ENCODE peak calls at places on chromosomes 2 and 18, in five cellular contexts. A is CD4-positive, alpha-beta T cell; F is NCI-H748 treated with DMSO at 0.1 percent for 48 hours; K is stimulated activated CD4-positive, alpha-beta T cell treated with anti-CD3 and anti-CD28 coated beads, Interleukin-15, amount 100 ng/mL, for 48 hours; H is CD8-positive, alpha-beta memory T cell. D is an unnamed sample.

GRCh38 chr2:8514748-8515389 is 167.0 kb upstream of the ID2 start:
- DNase-seq in A (no peak), F (no peak), H (no peak), K (peak; percentile 52), D (peak; percentile 71)

GRCh38 chr2:41879367-41879871 is 168.4 kb upstream of the PKDCC start:
- DNase-seq in A (no peak), F (peak; percentile 28), H (no peak), K (no peak), D (no peak)

GRCh38 chr2:86621290-86621943 is 2.2 kb downstream of the RNF103 start:
- DNase-seq in H (no peak), K (no peak), F (no peak), A (no peak), D (peak; percentile 25)

GRCh38 chr2:96537734-96538486 is 1.4 kb downstream of the ARID5A start:
- DNase-seq in A (peak; percentile 70), H (peak; percentile 75), K (no peak), F (no peak), D (peak; percentile 19)

GRCh38 chr2:162022290-162022945 is 51.6 kb downstream of the DPP4 start:
- DNase-seq in A (no peak), F (no peak), H (no peak), K (no peak), D (no peak)

GRCh38 chr2:120750488-120751210 is 15.0 kb downstream of the GLI2 start:
- DNase-seq in F (no peak), K (no peak), A (no peak), H (no peak), D (no peak)

GRCh38 chr18:9711361-9712129 is 3.4 kb downstream of the RAB31 start:
- DNase-seq in H (no peak), F (no peak), K (no peak), A (no peak), D (no peak)

GRCh38 chr2:26631815-26632214 is 9.4 kb downstream of the CIB4 start:
- DNase-seq in H (no peak), A (no peak), K (no peak), F (no peak), D (no peak)

GRCh38 chr18:13216732-13217465 is 1.7 kb upstream of the LDLRAD4 start:
- DNase-seq in F (no peak), A (peak; percentile 59), H (peak; percentile 21), K (peak; percentile 41), D (peak; percentile 32)

GRCh38 chr2:21633015-21633414 is 509.2 kb downstream of the TDRD15 start:
- DNase-seq in F (no peak), A (no peak), H (no peak), K (no peak), D (no peak)

GRCh38 chr2:37348155-37348554 is 3.7 kb downstream of the QPCT start:
- DNase-seq in K (no peak), A (no peak), H (no peak), F (no peak), D (no peak)

GRCh38 chr2:83826601-83827000 is 632.5 kb downstream of the SUCLG1 start:
- DNase-seq in F (no peak), A (no peak), H (no peak), K (no peak), D (no peak)

GRCh38 chr18:79484661-79485621 is 89.2 kb downstream of the NFATC1 start:
- DNase-seq in F (no peak), K (no peak), A (no peak), H (no peak), D (no peak)

GRCh38 chr2:233416706-233417105 is 62.4 kb downstream of the DGKD start:
- DNase-seq in A (no peak), F (no peak), H (no peak), K (no peak), D (no peak)

GRCh38 chr18:58135806-58136331 is 91.8 kb downstream of the NEDD4L start:
- DNase-seq in A (peak; percentile 14), F (peak; percentile 71), K (peak; percentile 25), H (peak; percentile 11), D (peak; percentile 61)

GRCh38 chr2:144890828-144891227 is 370.9 kb upstream of the ZEB2 start:
- DNase-seq in A (no peak), H (no peak), K (no peak), F (peak; percentile 19), D (peak; percentile 8)

GRCh38 chr2:133312335-133312734 is 255.9 kb downstream of the NCKAP5 start:
- DNase-seq in F (no peak), K (no peak), H (no peak), A (no peak), D (no peak)

GRCh38 chr18:38330573-38330972 is 765.0 kb upstream of the CELF4 start:
- DNase-seq in A (no peak), K (no peak), F (no peak), H (no peak), D (no peak)

GRCh38 chr2:166892397-166892796 is 4.1 kb downstream of the XIRP2 start:
- DNase-seq in H (no peak), F (no peak), K (no peak), A (no peak), D (no peak)

GRCh38 chr2:241491549-241492173 is 16.7 kb downstream of the STK25 start:
- DNase-seq in H (no peak), K (no peak), F (no peak), A (no peak), D (no peak)

GRCh38 chr2:181955010-181955409 is 30.6 kb upstream of the PPP1R1C start:
- DNase-seq in H (no peak), F (no peak), K (no peak), A (no peak), D (no peak)

GRCh38 chr2:240933048-240933965 is 27.2 kb downstream of the CROCC2 start:
- DNase-seq in K (no peak), H (no peak), A (no peak), F (no peak), D (no peak)

D was measured in T-helper 2 cell.